ENCODE peak calls at places on chromosomes 16 and 17, in nine cellular contexts. A, N, Z, H, J, Y, W, L and D are unnamed samples.
A peak's percentile ranks its signal among the peaks of the same experiment; 100 is the strongest.

GRCh38 chr16:15876503-15876902 is 11.9 kb downstream of the CEP20 start:
- DNase-seq in A (no peak), N (no peak), Z (no peak), H (no peak), J (no peak), Y (no peak), W (no peak), L (no peak), D (no peak)

GRCh38 chr17:60141111-60142018 is 8.4 kb upstream of the CA4 start:
- DNase-seq in A (peak; percentile 34), N (no peak), Z (no peak), H (peak; percentile 68), J (no peak), Y (no peak), W (peak; percentile 50), L (peak; percentile 89), D (peak; percentile 83)

GRCh38 chr17:38587956-38588771 is 17.6 kb downstream of the SRCIN1 start:
- DNase-seq in A (no peak), N (no peak), Z (no peak), H (no peak), J (no peak), Y (no peak), W (no peak), L (no peak), D (no peak)

GRCh38 chr16:14098081-14098480 is 27.0 kb downstream of the MRTFB start:
- DNase-seq in A (no peak), N (no peak), Z (no peak), H (no peak), J (no peak), Y (no peak), W (no peak), L (no peak), D (no peak)

GRCh38 chr17:4710693-4711634 is 532 bp downstream of the ARRB2 start:
- DNase-seq in A (no peak), N (peak; percentile 54), Z (no peak), H (peak; percentile 70), J (no peak), Y (peak; percentile 39), W (no peak), L (peak; percentile 35), D (peak; percentile 50)

GRCh38 chr16:21646721-21647561 is 5.5 kb downstream of the IGSF6 start:
- DNase-seq in A (no peak), N (peak; percentile 58), Z (no peak), H (no peak), J (no peak), Y (peak; percentile 62), W (no peak), L (peak; percentile 35), D (peak; percentile 33)

GRCh38 chr17:73028311-73028755 is 64.2 kb downstream of the SLC39A11 start:
- DNase-seq in A (no peak), N (no peak), Z (no peak), H (no peak), J (no peak), Y (no peak), W (no peak), L (no peak), D (no peak)

GRCh38 chr16:47731252-47731651 is 270.1 kb downstream of the PHKB start:
- DNase-seq in A (no peak), N (no peak), Z (no peak), H (no peak), J (no peak), Y (no peak), W (no peak), L (no peak), D (no peak)

GRCh38 chr16:4376820-4377572 is 5.3 kb downstream of the VASN start:
- DNase-seq in A (no peak), N (no peak), Z (no peak), H (no peak), J (no peak), Y (no peak), W (no peak), L (no peak), D (no peak)

GRCh38 chr16:87050142-87050541 is 267.1 kb downstream of the C16orf95 start:
- DNase-seq in A (no peak), N (no peak), Z (no peak), H (no peak), J (no peak), Y (no peak), W (no peak), L (no peak), D (no peak)

GRCh38 chr17:31512796-31513195 is 121.3 kb downstream of the RAB11FIP4 start:
- DNase-seq in A (no peak), N (no peak), Z (no peak), H (no peak), J (no peak), Y (no peak), W (no peak), L (no peak), D (no peak)

GRCh38 chr16:68722119-68723024 is 14.7 kb upstream of the CDH1 start:
- DNase-seq in A (no peak), N (no peak), Z (no peak), H (no peak), J (no peak), Y (peak; percentile 83), W (no peak), L (no peak), D (no peak)

GRCh38 chr16:57374067-57374534 is 1.8 kb downstream of the CX3CL1 start:
- DNase-seq in A (no peak), N (no peak), Z (no peak), H (no peak), J (no peak), Y (no peak), W (no peak), L (no peak), D (no peak)

GRCh38 chr16:68782198-68783174 is 45.4 kb downstream of the CDH1 start:
- DNase-seq in A (no peak), N (no peak), Z (no peak), H (no peak), J (peak; percentile 59), Y (no peak), W (no peak), L (no peak), D (no peak)

GRCh38 chr17:56992364-56992763 is 14.4 kb downstream of the SCPEP1 start:
- DNase-seq in A (no peak), N (no peak), Z (no peak), H (no peak), J (no peak), Y (no peak), W (no peak), L (no peak), D (no peak)

GRCh38 chr17:2179615-2180295 is 123.8 kb downstream of the SMG6 start:
- DNase-seq in A (no peak), N (no peak), Z (no peak), H (no peak), J (no peak), Y (peak; percentile 67), W (no peak), L (peak; percentile 71), D (peak; percentile 62)

GRCh38 chr16:59719121-59719520 is 985.0 kb upstream of the GOT2 start:
- DNase-seq in A (no peak), N (no peak), Z (no peak), H (no peak), J (no peak), Y (no peak), W (no peak), L (no peak), D (no peak)

GRCh38 chr17:54899721-54900456 is 763 bp upstream of the TOM1L1 start:
- DNase-seq in A (peak; percentile 14), N (no peak), Z (no peak), H (no peak), J (no peak), Y (no peak), W (peak; percentile 70), L (no peak), D (no peak)
- H3K4me3 ChIP-seq in A (peak overlapping the region; percentile 35), N (no peak overlapping the region), Z (peak overlapping the region; percentile 88), H (peak overlapping the region; percentile 60), J (peak overlapping the region; percentile 64), Y (peak overlapping the region; percentile 54), W (no peak overlapping the region), L (peak overlapping the region; percentile 46), D (peak overlapping the region; percentile 60)

GRCh38 chr16:88303890-88304819 is 78.6 kb upstream of the ZNF469 start:
- DNase-seq in A (peak; percentile 28), N (no peak), Z (no peak), H (no peak), J (no peak), Y (no peak), W (no peak), L (no peak), D (no peak)
- H3K27me3 ChIP-seq in A (no peaks in the 10 kb centered on the region), N (no peaks in the 10 kb centered on the region), Z (peaks cover 2% of the 10 kb centered on the region), H (peaks cover 7% of the 10 kb centered on the region), J (no peaks in the 10 kb centered on the region), Y (no peaks in the 10 kb centered on the region), W (no peaks in the 10 kb centered on the region), L (peaks cover 17% of the 10 kb centered on the region), D (no peaks in the 10 kb centered on the region)

GRCh38 chr17:81397314-81398169 is 2.3 kb downstream of the BAHCC1 start:
- DNase-seq in A (peak; percentile 73), N (no peak), Z (peak; percentile 94), H (no peak), J (no peak), Y (peak; percentile 47), W (peak; percentile 92), L (peak; percentile 74), D (no peak)

GRCh38 chr17:81396278-81396721 is 1.0 kb downstream of the BAHCC1 start:
- DNase-seq in A (peak; percentile 51), N (no peak), Z (no peak), H (no peak), J (no peak), Y (no peak), W (no peak), L (no peak), D (peak; percentile 91)

GRCh38 chr17:81395600-81396277 is 482 bp downstream of the BAHCC1 start:
- DNase-seq in A (no peak), N (no peak), Z (no peak), H (no peak), J (no peak), Y (no peak), W (no peak), L (no peak), D (peak; percentile 88)

GRCh38 chr17:81398170-81398854 is 3.1 kb downstream of the BAHCC1 start:
- DNase-seq in A (peak; percentile 55), N (no peak), Z (no peak), H (no peak), J (no peak), Y (peak; percentile 55), W (peak; percentile 68), L (no peak), D (peak; percentile 88)

DNA sequence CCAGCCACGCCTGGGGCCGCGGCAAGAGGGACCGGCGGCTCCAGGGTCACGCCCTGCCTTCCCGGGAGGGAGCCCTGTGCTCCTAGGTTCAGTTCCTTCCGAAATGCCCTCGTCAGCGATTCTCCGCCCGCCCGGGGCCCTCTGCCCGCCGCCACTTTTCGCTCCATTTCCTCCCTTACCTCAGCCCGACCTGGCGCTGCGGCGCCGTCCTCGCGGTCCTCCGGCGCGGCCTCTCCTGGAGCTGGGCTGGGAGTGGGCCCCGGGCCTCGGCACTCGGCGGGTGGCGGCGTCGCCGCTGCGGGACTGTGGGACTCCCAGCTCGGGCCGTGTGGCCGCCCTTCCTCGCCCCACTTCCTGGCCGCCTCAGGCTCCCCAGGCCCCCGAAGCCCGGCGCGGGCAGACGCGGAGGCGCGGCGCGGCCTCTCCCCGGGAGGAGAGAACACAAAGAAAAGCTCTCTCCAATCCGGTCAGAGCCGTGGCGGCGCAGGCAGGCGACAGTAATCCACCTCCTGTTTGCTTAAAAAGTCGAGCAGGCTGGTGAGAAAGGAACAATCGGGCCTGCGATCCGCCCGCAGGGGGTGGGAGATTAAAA is 1.6 kb downstream of the BAHCC1 start:
- DNase-seq in A (no peak), N (peak; percentile 13), Z (no peak), H (no peak), J (no peak), Y (no peak), W (peak; percentile 85), L (peak; percentile 56), D (no peak)
- H3K4me3 ChIP-seq in A (peak overlapping the region; percentile 87), N (no peak overlapping the region), Z (peak overlapping the region; percentile 87), H (peak overlapping the region; percentile 74), J (peak overlapping the region; percentile 62), Y (peak overlapping the region; percentile 78), W (peak overlapping the region; percentile 65), L (peak overlapping the region; percentile 71), D (peak overlapping the region; percentile 45)

GRCh38 chr17:79677646-79678045 is 53.1 kb upstream of the ENPP7 start:
- DNase-seq in A (no peak), N (no peak), Z (no peak), H (no peak), J (no peak), Y (no peak), W (no peak), L (peak; percentile 38), D (no peak)
- H3K27me3 ChIP-seq in A (peaks cover 5% of the 10 kb centered on the region), N (peaks cover 5% of the 10 kb centered on the region), Z (no peaks in the 10 kb centered on the region), H (peaks cover 3% of the 10 kb centered on the region), J (no peaks in the 10 kb centered on the region), Y (peaks cover 15% of the 10 kb centered on the region), W (no peaks in the 10 kb centered on the region), L (peaks cover 64% of the 10 kb centered on the region), D (no peaks in the 10 kb centered on the region)